ENCODE peak calls at places on chromosomes 2 and 18, in nine cellular contexts. One of them, this sample, is unnamed.

GRCh38 chr2:101253013-101253712 is 477 bp downstream of the CNOT11 start:
- DNase-seq in PC-9: peak; percentile 67
- DNase-seq in H54: peak; percentile 49
- DNase-seq in NCI-H1694 treated with DMSO at 0.1 percent for 48 hours: no peak
- DNase-seq in GM12891: peak; percentile 60
- DNase-seq in NCI-H1105: peak; percentile 33
- DNase-seq in M059J: peak; percentile 65
- DNase-seq in left lobe of liver: peak; percentile 69
- DNase-seq in IMR-90: peak; percentile 68
- DNase-seq in this sample: peak; percentile 69

GRCh38 chr2:232146294-232146693 is 184.8 kb downstream of the DIS3L2 start:
- DNase-seq in NCI-H1694 treated with DMSO at 0.1 percent for 48 hours: no peak
- DNase-seq in IMR-90: peak; percentile 86
- DNase-seq in H54: no peak
- DNase-seq in PC-9: no peak
- DNase-seq in M059J: peak; percentile 3
- DNase-seq in NCI-H1105: no peak
- DNase-seq in left lobe of liver: no peak
- DNase-seq in GM12891: no peak
- DNase-seq in this sample: no peak

GRCh38 chr2:223563462-223563861 is 38.7 kb downstream of the SCG2 start:
- DNase-seq in GM12891: no peak
- DNase-seq in NCI-H1694 treated with DMSO at 0.1 percent for 48 hours: no peak
- DNase-seq in NCI-H1105: no peak
- DNase-seq in M059J: peak; percentile 93
- DNase-seq in IMR-90: peak; percentile 89
- DNase-seq in left lobe of liver: no peak
- DNase-seq in PC-9: peak; percentile 99
- DNase-seq in H54: peak; percentile 27
- DNase-seq in this sample: no peak

GRCh38 chr2:85584354-85584856 is at the start of gene VAMP5:
- DNase-seq in NCI-H1694 treated with DMSO at 0.1 percent for 48 hours: no peak
- DNase-seq in PC-9: no peak
- DNase-seq in NCI-H1105: no peak
- DNase-seq in GM12891: peak; percentile 77
- DNase-seq in H54: no peak
- DNase-seq in IMR-90: no peak
- DNase-seq in M059J: peak; percentile 30
- DNase-seq in left lobe of liver: peak; percentile 69
- DNase-seq in this sample: peak; percentile 53

GRCh38 chr2:20188201-20188600 is 36.7 kb downstream of the SDC1 start:
- DNase-seq in NCI-H1694 treated with DMSO at 0.1 percent for 48 hours: no peak
- DNase-seq in IMR-90: no peak
- DNase-seq in H54: no peak
- DNase-seq in left lobe of liver: no peak
- DNase-seq in M059J: no peak
- DNase-seq in GM12891: no peak
- DNase-seq in PC-9: no peak
- DNase-seq in NCI-H1105: no peak
- DNase-seq in this sample: no peak

GRCh38 chr2:212995920-212996319 is 155.5 kb downstream of the IKZF2 start:
- DNase-seq in H54: no peak
- DNase-seq in M059J: peak; percentile 36
- DNase-seq in NCI-H1105: no peak
- DNase-seq in left lobe of liver: no peak
- DNase-seq in IMR-90: peak; percentile 78
- DNase-seq in PC-9: no peak
- DNase-seq in NCI-H1694 treated with DMSO at 0.1 percent for 48 hours: no peak
- DNase-seq in GM12891: no peak
- DNase-seq in this sample: no peak

GRCh38 chr2:228653884-228654283 is 472.4 kb upstream of the SPHKAP start:
- DNase-seq in IMR-90: no peak
- DNase-seq in left lobe of liver: no peak
- DNase-seq in M059J: no peak
- DNase-seq in H54: no peak
- DNase-seq in NCI-H1694 treated with DMSO at 0.1 percent for 48 hours: no peak
- DNase-seq in NCI-H1105: no peak
- DNase-seq in GM12891: no peak
- DNase-seq in PC-9: no peak
- DNase-seq in this sample: no peak

GRCh38 chr2:105812180-105813044 is 67.7 kb downstream of the NCK2 start:
- DNase-seq in NCI-H1105: no peak
- DNase-seq in M059J: peak; percentile 57
- DNase-seq in NCI-H1694 treated with DMSO at 0.1 percent for 48 hours: peak; percentile 88
- DNase-seq in GM12891: no peak
- DNase-seq in PC-9: no peak
- DNase-seq in H54: no peak
- DNase-seq in left lobe of liver: no peak
- DNase-seq in IMR-90: peak; percentile 93
- DNase-seq in this sample: no peak

GRCh38 chr18:63730788-63731187 is 28.0 kb downstream of the SERPINB11 start:
- DNase-seq in PC-9: peak; percentile 68
- DNase-seq in NCI-H1105: no peak
- DNase-seq in left lobe of liver: no peak
- DNase-seq in IMR-90: no peak
- DNase-seq in H54: no peak
- DNase-seq in M059J: peak; percentile 89
- DNase-seq in GM12891: no peak
- DNase-seq in NCI-H1694 treated with DMSO at 0.1 percent for 48 hours: no peak
- DNase-seq in this sample: no peak

GRCh38 chr2:198456418-198456817 is 652.0 kb downstream of the PLCL1 start:
- DNase-seq in left lobe of liver: no peak
- DNase-seq in NCI-H1105: no peak
- DNase-seq in IMR-90: peak; percentile 15
- DNase-seq in GM12891: no peak
- DNase-seq in PC-9: no peak
- DNase-seq in NCI-H1694 treated with DMSO at 0.1 percent for 48 hours: no peak
- DNase-seq in H54: no peak
- DNase-seq in M059J: no peak
- DNase-seq in this sample: no peak

GRCh38 chr2:9779572-9780264 is 63.6 kb upstream of the TAF1B start:
- DNase-seq in NCI-H1105: no peak
- DNase-seq in M059J: no peak
- DNase-seq in NCI-H1694 treated with DMSO at 0.1 percent for 48 hours: no peak
- DNase-seq in GM12891: peak; percentile 54
- DNase-seq in left lobe of liver: no peak
- DNase-seq in H54: no peak
- DNase-seq in PC-9: no peak
- DNase-seq in IMR-90: no peak
- DNase-seq in this sample: no peak

GRCh38 chr18:80143876-80144275 is 34.8 kb downstream of the ADNP2 start:
- DNase-seq in left lobe of liver: no peak
- DNase-seq in M059J: peak; percentile 23
- DNase-seq in NCI-H1105: no peak
- DNase-seq in H54: no peak
- DNase-seq in GM12891: no peak
- DNase-seq in PC-9: no peak
- DNase-seq in IMR-90: peak; percentile 68
- DNase-seq in NCI-H1694 treated with DMSO at 0.1 percent for 48 hours: no peak
- DNase-seq in this sample: no peak

GRCh38 chr2:189337648-189338047 is 103.6 kb upstream of the WDR75 start:
- DNase-seq in left lobe of liver: no peak
- DNase-seq in PC-9: no peak
- DNase-seq in H54: no peak
- DNase-seq in M059J: peak; percentile 52
- DNase-seq in NCI-H1105: no peak
- DNase-seq in GM12891: no peak
- DNase-seq in NCI-H1694 treated with DMSO at 0.1 percent for 48 hours: no peak
- DNase-seq in IMR-90: peak; percentile 92
- DNase-seq in this sample: no peak

GRCh38 chr2:1744446-1745170 is at the start of gene PXDN:
- DNase-seq in NCI-H1694 treated with DMSO at 0.1 percent for 48 hours: no peak
- DNase-seq in GM12891: peak; percentile 55
- DNase-seq in M059J: peak; percentile 36
- DNase-seq in H54: no peak
- DNase-seq in IMR-90: peak; percentile 65
- DNase-seq in PC-9: no peak
- DNase-seq in NCI-H1105: peak; percentile 29
- DNase-seq in left lobe of liver: no peak
- DNase-seq in this sample: no peak

GRCh38 chr2:99982744-99983143 is 159.6 kb downstream of the AFF3 start:
- DNase-seq in NCI-H1105: no peak
- DNase-seq in M059J: no peak
- DNase-seq in PC-9: no peak
- DNase-seq in IMR-90: no peak
- DNase-seq in GM12891: no peak
- DNase-seq in left lobe of liver: no peak
- DNase-seq in NCI-H1694 treated with DMSO at 0.1 percent for 48 hours: no peak
- DNase-seq in H54: no peak
- DNase-seq in this sample: no peak

This sample was measured in left colon.